ENCODE peak calls at places on chromosome 19, in ten cellular contexts. J, K, P, S, I, N, G, F, W and M are unnamed samples.
A peak's percentile ranks its signal among the peaks of the same experiment; 100 is the strongest.

GRCh38 chr19:21838646-21839045 is 2.7 kb upstream of the ZNF43 start:
- DNase-seq in J (no peak), K (no peak), P (no peak), S (no peak), I (no peak), N (no peak), G (no peak), F (peak; percentile 65), W (no peak), M (no peak)

GRCh38 chr19:44845286-44845611 is 848 bp upstream of the NECTIN2 start:
- DNase-seq in J (no peak), K (no peak), P (no peak), S (no peak), I (no peak), N (no peak), G (no peak), F (no peak), W (no peak), M (no peak)

GRCh38 chr19:51702754-51703654 is 9.9 kb downstream of the SPACA6 start:
- DNase-seq in J (peak; percentile 54), K (peak; percentile 41), P (no peak), S (no peak), I (peak; percentile 22), N (peak; percentile 48), G (no peak), F (no peak), W (no peak), M (no peak)

GRCh38 chr19:13398780-13399726 is 107.2 kb downstream of the CACNA1A start:
- DNase-seq in J (no peak), K (peak; percentile 93), P (peak; percentile 19), S (no peak), I (no peak), N (no peak), G (no peak), F (peak; percentile 93), W (no peak), M (no peak)

GRCh38 chr19:45443462-45444317 is 20.0 kb upstream of the ERCC1 start:
- DNase-seq in J (peak; percentile 98), K (peak; percentile 84), P (peak; percentile 97), S (peak; percentile 73), I (peak; percentile 97), N (peak; percentile 95), G (peak; percentile 80), F (peak; percentile 82), W (no peak), M (peak; percentile 81)

GRCh38 chr19:38945562-38946228 is 15.0 kb downstream of the MRPS12 start:
- DNase-seq in J (no peak), K (no peak), P (no peak), S (no peak), I (no peak), N (no peak), G (no peak), F (no peak), W (no peak), M (no peak)

GRCh38 chr19:40006273-40006691 is 9.4 kb downstream of the ZNF546 start:
- DNase-seq in J (no peak), K (peak; percentile 80), P (no peak), S (no peak), I (no peak), N (no peak), G (no peak), F (peak; percentile 95), W (no peak), M (no peak)

GRCh38 chr19:6233827-6234511 is 45.8 kb downstream of the MLLT1 start:
- DNase-seq in J (no peak), K (no peak), P (peak; percentile 70), S (no peak), I (peak; percentile 68), N (peak; percentile 39), G (peak; percentile 36), F (no peak), W (no peak), M (no peak)

GRCh38 chr19:12665281-12665573 is 1.3 kb downstream of the MAN2B1 start:
- DNase-seq in J (no peak), K (no peak), P (peak; percentile 55), S (peak; percentile 82), I (no peak), N (no peak), G (peak; percentile 91), F (no peak), W (peak; percentile 49), M (peak; percentile 89)

GRCh38 chr19:13974073-13974472 is 21.8 kb downstream of the DCAF15 start:
- DNase-seq in J (peak; percentile 61), K (peak; percentile 93), P (no peak), S (no peak), I (peak; percentile 66), N (no peak), G (no peak), F (no peak), W (peak; percentile 23), M (no peak)

DNA sequence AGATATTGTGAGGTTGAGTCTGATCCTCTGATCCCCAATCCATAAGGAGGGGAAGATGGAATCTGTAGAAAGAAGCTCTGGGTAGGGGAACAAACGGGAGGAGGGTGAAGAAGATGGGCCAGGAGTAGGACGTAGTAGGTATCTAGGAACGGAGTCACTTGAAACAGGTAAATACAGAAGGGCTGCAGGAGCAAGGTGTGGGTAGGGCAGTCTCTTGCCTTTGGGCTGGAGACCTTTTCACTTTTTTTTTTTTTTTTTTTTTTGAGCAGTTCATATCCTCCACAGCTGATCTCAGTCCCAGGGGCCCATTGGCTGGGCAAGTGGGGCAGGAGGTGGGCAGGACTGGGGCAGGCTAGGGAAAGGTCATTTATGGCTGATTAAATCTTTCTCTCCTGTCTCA is 1.5 kb downstream of the BCKDHA start:
- DNase-seq in J (no peak), K (no peak), P (no peak), S (no peak), I (no peak), N (no peak), G (no peak), F (no peak), W (no peak), M (no peak)
- TF ChIP-seq CTCF in J (no peak), K (no peak), P (no peak), S (no peak), I (no peak), N (no peak), G (no peak), F (no peak), W (no peak), M (no peak)

GRCh38 chr19:29745253-29745652 is 30.2 kb upstream of the C19orf12 start:
- DNase-seq in J (no peak), K (no peak), P (no peak), S (no peak), I (peak; percentile 40), N (no peak), G (no peak), F (no peak), W (no peak), M (no peak)

GRCh38 chr19:29743681-29744080 is 28.6 kb upstream of the C19orf12 start:
- DNase-seq in J (no peak), K (no peak), P (no peak), S (no peak), I (no peak), N (no peak), G (no peak), F (no peak), W (no peak), M (no peak)

GRCh38 chr19:29741226-29741625 is 26.2 kb upstream of the C19orf12 start:
- DNase-seq in J (no peak), K (no peak), P (no peak), S (no peak), I (no peak), N (no peak), G (no peak), F (no peak), W (no peak), M (no peak)

GRCh38 chr19:29737461-29738000 is 22.5 kb upstream of the C19orf12 start:
- DNase-seq in J (no peak), K (no peak), P (no peak), S (no peak), I (no peak), N (no peak), G (no peak), F (no peak), W (no peak), M (no peak)

DNA sequence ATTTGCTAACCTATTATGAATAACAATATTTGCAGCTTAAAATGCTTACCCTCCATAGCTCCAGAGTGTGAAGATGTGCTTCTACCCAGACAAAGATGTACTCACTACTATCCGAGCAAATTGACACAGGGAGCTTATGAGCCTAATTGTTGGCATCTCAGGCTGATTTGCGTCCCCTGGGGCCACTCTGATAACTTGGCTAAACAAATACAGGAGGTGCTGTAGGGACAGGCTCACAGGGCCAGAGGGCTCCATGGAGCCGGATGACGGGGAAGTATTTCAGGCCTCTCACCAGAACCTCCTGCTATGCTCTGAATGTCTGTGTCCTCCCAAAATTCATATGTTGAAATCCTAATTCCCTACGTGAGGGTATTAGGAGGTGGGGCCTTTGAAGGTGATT is 26.7 kb upstream of the C19orf12 start:
- DNase-seq in J (no peak), K (no peak), P (no peak), S (no peak), I (no peak), N (no peak), G (no peak), F (no peak), W (no peak), M (no peak)
- TF ChIP-seq CTCF in J (no peak), K (no peak), P (no peak), S (no peak), I (no peak), N (no peak), G (no peak), F (no peak), W (no peak), M (no peak)

GRCh38 chr19:28727133-28727834 is 485.7 kb downstream of the UQCRFS1 start:
- DNase-seq in J (no peak), K (no peak), P (no peak), S (no peak), I (peak; percentile 65), N (no peak), G (no peak), F (no peak), W (no peak), M (no peak)
- TF ChIP-seq CTCF in J (peak; percentile 27), K (no peak), P (peak; percentile 40), S (no peak), I (peak; percentile 60), N (no peak), G (no peak), F (no peak), W (no peak), M (no peak)

DNA sequence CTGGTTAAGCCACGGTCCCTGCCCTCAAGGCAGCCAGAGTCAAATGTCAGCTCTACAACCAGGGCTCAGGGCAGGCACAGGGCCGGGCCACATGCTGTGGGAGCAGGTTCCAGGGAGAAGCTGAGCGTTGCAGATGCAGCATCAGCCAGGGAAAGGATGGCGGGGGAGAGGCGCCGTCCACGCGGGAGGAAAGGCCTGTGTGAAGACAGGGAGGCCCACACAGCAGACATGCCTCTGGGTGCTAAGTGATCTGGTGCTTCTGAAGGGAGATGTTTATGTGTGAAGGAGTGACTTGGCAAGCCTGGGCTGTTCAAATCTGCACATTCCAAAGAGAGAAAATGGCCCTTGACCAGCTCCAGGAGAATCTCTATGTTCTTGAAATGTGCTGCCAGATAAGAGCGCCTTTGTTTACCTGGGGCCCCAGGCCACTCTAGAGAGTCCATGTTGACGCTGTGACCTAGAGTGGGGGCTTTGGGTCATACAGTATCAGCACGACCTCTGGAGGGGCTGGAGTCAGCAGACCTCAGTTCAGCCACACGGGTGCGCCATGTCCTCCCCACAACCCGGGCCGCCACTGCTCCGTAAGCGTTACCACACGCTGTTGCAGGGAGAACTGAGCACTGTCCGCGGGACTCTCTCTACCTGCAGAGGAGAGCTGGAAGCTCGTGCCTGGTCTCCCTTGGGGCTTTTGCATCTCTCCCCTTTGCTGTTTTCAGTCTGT is 15.9 kb upstream of the ATF5 start:
- DNase-seq in J (peak; percentile 59), K (no peak), P (no peak), S (no peak), I (no peak), N (no peak), G (no peak), F (peak; percentile 44), W (no peak), M (peak; percentile 63)
- TF ChIP-seq CTCF in J (peak; percentile 29), K (no peak), P (no peak), S (peak; percentile 28), I (no peak), N (no peak), G (no peak), F (no peak), W (no peak), M (peak; percentile 47)